ENCODE peak calls at places on chromosomes 12 and 14, in four cellular contexts. S is heart left ventricle, Q is brain microvascular endothelial cell, C is RWPE1. H is an unnamed sample.
A peak's percentile ranks its signal among the peaks of the same experiment; 100 is the strongest.

GRCh38 chr12:67519824-67520433 is 128.6 kb upstream of the DYRK2 start:
- DNase-seq in S (no peak), C (no peak), Q (no peak), H (no peak)

GRCh38 chr14:106141242-106142220 is 615.1 kb downstream of the TMEM121 start:
- DNase-seq in Q (no peak), C (no peak), S (no peak), H (no peak)

GRCh38 chr14:89417111-89417468 is at the start of gene FOXN3:
- DNase-seq in Q (peak; percentile 81), S (peak; percentile 95), C (peak; percentile 77), H (peak; percentile 86)

GRCh38 chr12:43282106-43282505 is 269.9 kb downstream of the ADAMTS20 start:
- DNase-seq in Q (no peak), C (peak; percentile 30), S (no peak), H (no peak)

GRCh38 chr12:54040148-54040494 is 7.3 kb downstream of the HOXC5 start:
- DNase-seq in Q (no peak), C (no peak), S (no peak), H (no peak)

GRCh38 chr12:85557850-85558249 is 277.8 kb downstream of the ALX1 start:
- DNase-seq in Q (no peak), S (no peak), C (no peak), H (no peak)

GRCh38 chr14:69999246-69999645 is 120.0 kb downstream of the SMOC1 start:
- DNase-seq in S (no peak), Q (peak; percentile 93), C (peak; percentile 96), H (no peak)

GRCh38 chr12:26281320-26281719 is 85.9 kb downstream of the SSPN start:
- DNase-seq in S (no peak), C (no peak), Q (no peak), H (no peak)

GRCh38 chr12:120939954-120940353 is 35.8 kb upstream of the SPPL3 start:
- DNase-seq in S (no peak), C (no peak), Q (no peak), H (no peak)

GRCh38 chr12:100593490-100593889 is 20.0 kb downstream of the GAS2L3 start:
- DNase-seq in Q (peak; percentile 7), S (no peak), C (no peak), H (no peak)

GRCh38 chr12:124764870-124765570 is 98.6 kb downstream of the SCARB1 start:
- DNase-seq in C (no peak), S (no peak), Q (peak; percentile 55), H (no peak)

GRCh38 chr12:127991408-127991940 is 275.5 kb upstream of the TMEM132C start:
- DNase-seq in C (no peak), S (no peak), Q (no peak), H (no peak)

GRCh38 chr12:26226629-26227375 is 31.4 kb downstream of the SSPN start:
- DNase-seq in S (peak; percentile 41), C (peak; percentile 56), Q (no peak), H (peak; percentile 33)

DNA sequence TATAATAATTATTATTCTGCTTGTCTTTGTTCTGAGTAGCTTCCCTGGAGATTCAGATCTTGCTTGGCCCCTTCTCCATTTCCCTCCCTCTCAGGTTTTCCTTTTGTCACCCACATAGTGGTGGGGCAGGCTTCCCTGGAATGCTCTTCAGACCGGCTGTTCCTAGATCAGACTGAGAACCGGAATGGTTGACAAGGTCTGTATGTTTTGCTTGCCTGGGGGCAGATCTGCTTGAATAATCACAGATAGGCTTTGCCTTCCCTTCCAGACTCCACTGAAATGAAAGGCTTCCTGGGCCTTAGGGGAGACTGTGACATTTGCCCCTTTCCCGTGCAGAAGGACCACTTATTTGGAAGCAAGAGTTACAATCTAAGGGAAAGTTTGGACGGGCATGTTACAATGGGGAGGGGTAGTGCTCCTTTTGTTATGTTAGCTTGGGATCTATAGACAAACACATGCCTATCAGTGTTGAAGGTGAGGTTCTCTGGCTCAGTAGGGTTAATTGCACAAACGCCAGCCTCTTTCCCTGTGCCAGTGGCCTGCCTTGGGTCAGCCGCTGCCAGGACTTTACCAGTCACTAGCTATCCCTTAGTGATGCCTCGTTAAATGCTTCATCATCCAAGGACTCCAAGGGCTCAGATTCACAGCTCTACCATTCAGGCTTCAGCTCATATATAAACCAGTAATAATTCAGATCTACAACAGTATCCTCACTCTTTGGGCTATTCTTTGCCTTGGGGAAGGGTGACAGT is 178.6 kb downstream of the SNAPC1 start:
- DNase-seq in Q (no peak), S (no peak), C (no peak), H (no peak)
- H3K27ac ChIP-seq in Q (no peak overlapping the region), S (no peak overlapping the region), C (no peak overlapping the region), H (no peak overlapping the region)

GRCh38 chr12:95717336-95717928 is 73.1 kb downstream of the NTN4 start:
- DNase-seq in S (no peak), Q (no peak), C (no peak), H (no peak)
- H3K27ac ChIP-seq in S (no peak overlapping the region), Q (no peak overlapping the region), C (no peak overlapping the region), H (no peak overlapping the region)

GRCh38 chr12:13197526-13198141 is 1.1 kb downstream of the EMP1 start:
- DNase-seq in S (peak; percentile 84), C (no peak), Q (no peak), H (no peak)
- H3K27ac ChIP-seq in S (peak overlapping the region; percentile 91), C (peak overlapping the region; percentile 88), Q (peak overlapping the region; percentile 86), H (no peak overlapping the region)

DNA sequence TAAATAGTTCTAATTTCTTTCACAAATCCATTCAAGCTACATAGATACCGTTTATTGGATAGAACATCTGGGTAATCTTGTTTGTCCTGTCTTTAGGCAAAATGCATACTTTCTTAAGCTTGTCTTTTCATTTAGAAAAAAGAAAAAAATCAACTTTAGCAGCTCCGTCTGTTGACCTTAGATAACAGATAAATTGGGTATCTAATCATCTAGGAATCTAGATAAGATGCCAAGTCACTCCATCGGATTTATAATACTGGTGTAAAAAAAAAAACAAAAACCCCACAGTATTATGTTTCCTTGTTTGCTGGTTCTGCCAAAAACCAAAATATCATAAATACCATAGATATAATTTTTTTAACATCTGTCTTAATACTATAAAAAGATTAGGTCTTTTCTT is 82.8 kb downstream of the ANO6 start:
- DNase-seq in S (no peak), C (no peak), Q (no peak), H (no peak)
- H3K27ac ChIP-seq in S (no peak overlapping the region), C (no peak overlapping the region), Q (peak overlapping the region; percentile 87), H (no peak overlapping the region)

GRCh38 chr12:4489551-4489950 is 43.9 kb upstream of the FGF6 start:
- DNase-seq in S (no peak), C (no peak), Q (no peak), H (no peak)
- H3K27ac ChIP-seq in S (no peak overlapping the region), C (no peak overlapping the region), Q (no peak overlapping the region), H (no peak overlapping the region)

GRCh38 chr12:104166465-104166864 is 28.5 kb upstream of the NFYB start:
- DNase-seq in S (peak; percentile 24), C (no peak), Q (no peak), H (no peak)

GRCh38 chr12:104167519-104168458 is 29.8 kb upstream of the NFYB start:
- DNase-seq in S (no peak), C (no peak), Q (no peak), H (no peak)

GRCh38 chr12:104165801-104166200 is 27.8 kb upstream of the NFYB start:
- DNase-seq in S (no peak), C (no peak), Q (no peak), H (no peak)

GRCh38 chr12:104163631-104164030 is 25.6 kb upstream of the NFYB start:
- DNase-seq in C (no peak), Q (no peak), S (no peak), H (no peak)

GRCh38 chr12:104164635-104165034 is 26.6 kb upstream of the NFYB start:
- DNase-seq in C (no peak), Q (no peak), S (no peak), H (no peak)
- H3K27ac ChIP-seq in C (no peak overlapping the region), Q (no peak overlapping the region), S (no peak overlapping the region), H (no peak overlapping the region)

GRCh38 chr14:42806909-42807315 is 1200.2 kb downstream of the LRFN5 start:
- DNase-seq in S (no peak), Q (no peak), C (no peak), H (no peak)

DNA sequence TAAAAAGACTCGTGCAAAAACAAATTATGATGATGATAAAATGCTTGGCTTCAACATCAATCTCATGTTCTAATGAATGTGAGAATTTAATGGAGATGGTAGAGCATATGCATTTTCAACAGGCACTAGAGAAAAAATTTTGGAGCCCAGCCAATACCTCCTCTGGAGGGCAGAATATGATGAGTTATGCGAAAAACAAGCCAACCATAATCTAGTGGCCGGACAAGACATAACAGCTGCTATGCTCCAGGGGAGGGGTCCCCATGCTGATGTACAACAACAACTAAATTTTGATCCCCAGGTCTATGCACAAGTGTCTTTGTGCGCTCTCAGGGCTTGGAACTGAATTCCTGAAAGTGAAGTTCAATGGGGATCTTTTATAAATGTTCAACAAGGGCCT is 1197.5 kb downstream of the LRFN5 start:
- DNase-seq in C (no peak), Q (no peak), S (no peak), H (no peak)
- H3K27ac ChIP-seq in C (no peak overlapping the region), Q (no peak overlapping the region), S (no peak overlapping the region), H (no peak overlapping the region)